ENCODE peak calls at places on chromosomes 6 and 20, in seven cellular contexts. One of them, this sample, is unnamed.

GRCh38 chr20:20594171-20594530 is 118.3 kb downstream of the RALGAPA2 start:
- DNase-seq in T-helper 1 cell: no peak
- DNase-seq in PC-9: no peak
- DNase-seq in esophagus squamous epithelium: no peak
- DNase-seq in NCI-H1092: no peak
- DNase-seq in AG08396: peak
- DNase-seq in RWPE1: peak
- DNase-seq in this sample: no peak

GRCh38 chr6:42805297-42805861 is 23.5 kb downstream of the BICRAL start:
- DNase-seq in esophagus squamous epithelium: no peak
- DNase-seq in PC-9: no peak
- DNase-seq in NCI-H1092: no peak
- DNase-seq in AG08396: no peak
- DNase-seq in RWPE1: no peak
- DNase-seq in T-helper 1 cell: no peak
- DNase-seq in this sample: no peak

GRCh38 chr6:73409395-73409794 is 14.8 kb downstream of the DDX43 start:
- DNase-seq in esophagus squamous epithelium: no peak
- DNase-seq in AG08396: no peak
- DNase-seq in RWPE1: no peak
- DNase-seq in PC-9: no peak
- DNase-seq in NCI-H1092: no peak
- DNase-seq in T-helper 1 cell: no peak
- DNase-seq in this sample: no peak

GRCh38 chr6:134217516-134218140 is 100.3 kb downstream of the SGK1 start:
- DNase-seq in AG08396: no peak
- DNase-seq in PC-9: no peak
- DNase-seq in RWPE1: no peak
- DNase-seq in T-helper 1 cell: no peak
- DNase-seq in esophagus squamous epithelium: no peak
- DNase-seq in NCI-H1092: no peak
- DNase-seq in this sample: no peak

GRCh38 chr6:30790734-30791383 is 46.5 kb upstream of the IER3 start:
- DNase-seq in NCI-H1092: no peak
- DNase-seq in AG08396: no peak
- DNase-seq in esophagus squamous epithelium: no peak
- DNase-seq in T-helper 1 cell: no peak
- DNase-seq in RWPE1: no peak
- DNase-seq in PC-9: no peak
- DNase-seq in this sample: no peak

GRCh38 chr6:53654745-53655240 is 10.8 kb downstream of the KLHL31 start:
- DNase-seq in RWPE1: no peak
- DNase-seq in NCI-H1092: no peak
- DNase-seq in esophagus squamous epithelium: no peak
- DNase-seq in AG08396: no peak
- DNase-seq in PC-9: no peak
- DNase-seq in T-helper 1 cell: no peak
- DNase-seq in this sample: no peak

GRCh38 chr6:51568771-51569170 is 518.6 kb downstream of the PKHD1 start:
- DNase-seq in esophagus squamous epithelium: no peak
- DNase-seq in RWPE1: peak
- DNase-seq in PC-9: no peak
- DNase-seq in AG08396: no peak
- DNase-seq in T-helper 1 cell: no peak
- DNase-seq in NCI-H1092: no peak
- DNase-seq in this sample: no peak

GRCh38 chr6:129104560-129104959 is 221.6 kb downstream of the LAMA2 start:
- DNase-seq in T-helper 1 cell: no peak
- DNase-seq in RWPE1: no peak
- DNase-seq in PC-9: no peak
- DNase-seq in AG08396: no peak
- DNase-seq in esophagus squamous epithelium: no peak
- DNase-seq in NCI-H1092: no peak
- DNase-seq in this sample: no peak

GRCh38 chr6:148746363-148747144 is at the start of gene UST:
- DNase-seq in NCI-H1092: peak
- DNase-seq in esophagus squamous epithelium: peak
- DNase-seq in AG08396: peak
- DNase-seq in T-helper 1 cell: peak
- DNase-seq in RWPE1: peak
- DNase-seq in PC-9: peak
- DNase-seq in this sample: no peak

GRCh38 chr6:14074723-14075503 is 42.7 kb upstream of the CD83 start:
- DNase-seq in NCI-H1092: no peak
- DNase-seq in T-helper 1 cell: no peak
- DNase-seq in AG08396: peak
- DNase-seq in RWPE1: peak
- DNase-seq in esophagus squamous epithelium: no peak
- DNase-seq in PC-9: no peak
- DNase-seq in this sample: peak

GRCh38 chr20:2822073-2822472 is 5.9 kb downstream of the TMEM239 start:
- DNase-seq in NCI-H1092: no peak
- DNase-seq in RWPE1: no peak
- DNase-seq in T-helper 1 cell: peak
- DNase-seq in PC-9: no peak
- DNase-seq in esophagus squamous epithelium: no peak
- DNase-seq in AG08396: no peak
- DNase-seq in this sample: no peak

GRCh38 chr6:167925011-167925410 is 72.5 kb upstream of the KIF25 start:
- DNase-seq in NCI-H1092: no peak
- DNase-seq in T-helper 1 cell: no peak
- DNase-seq in esophagus squamous epithelium: no peak
- DNase-seq in AG08396: peak
- DNase-seq in PC-9: no peak
- DNase-seq in RWPE1: no peak
- DNase-seq in this sample: no peak

GRCh38 chr6:15431762-15432495 is 186.1 kb downstream of the JARID2 start:
- DNase-seq in RWPE1: no peak
- DNase-seq in T-helper 1 cell: no peak
- DNase-seq in PC-9: peak
- DNase-seq in NCI-H1092: no peak
- DNase-seq in AG08396: no peak
- DNase-seq in esophagus squamous epithelium: no peak
- DNase-seq in this sample: no peak

GRCh38 chr6:118875672-118876071 is 18.3 kb upstream of the ASF1A start:
- DNase-seq in AG08396: no peak
- DNase-seq in T-helper 1 cell: no peak
- DNase-seq in PC-9: no peak
- DNase-seq in RWPE1: no peak
- DNase-seq in esophagus squamous epithelium: no peak
- DNase-seq in NCI-H1092: peak
- DNase-seq in this sample: peak

GRCh38 chr20:16381444-16381843 is 191.8 kb downstream of the KIF16B start:
- DNase-seq in PC-9: no peak
- DNase-seq in T-helper 1 cell: no peak
- DNase-seq in NCI-H1092: no peak
- DNase-seq in RWPE1: no peak
- DNase-seq in esophagus squamous epithelium: no peak
- DNase-seq in AG08396: no peak
- DNase-seq in this sample: no peak

GRCh38 chr20:20017852-20018245 is 687 bp downstream of the NAA20 start:
- DNase-seq in PC-9: no peak
- DNase-seq in RWPE1: peak
- DNase-seq in NCI-H1092: no peak
- DNase-seq in esophagus squamous epithelium: no peak
- DNase-seq in AG08396: no peak
- DNase-seq in T-helper 1 cell: no peak
- DNase-seq in this sample: no peak

GRCh38 chr6:102494808-102495207 is 1101.3 kb downstream of the GRIK2 start:
- DNase-seq in AG08396: no peak
- DNase-seq in esophagus squamous epithelium: no peak
- DNase-seq in RWPE1: no peak
- DNase-seq in NCI-H1092: no peak
- DNase-seq in T-helper 1 cell: no peak
- DNase-seq in PC-9: no peak
- DNase-seq in this sample: no peak

GRCh38 chr20:60138263-60139127 is 180.3 kb downstream of the CDH26 start:
- DNase-seq in esophagus squamous epithelium: no peak
- DNase-seq in AG08396: no peak
- DNase-seq in T-helper 1 cell: peak
- DNase-seq in PC-9: no peak
- DNase-seq in NCI-H1092: peak
- DNase-seq in RWPE1: peak
- DNase-seq in this sample: peak

GRCh38 chr6:46015119-46015968 is at the start of gene CLIC5:
- DNase-seq in RWPE1: no peak
- DNase-seq in esophagus squamous epithelium: no peak
- DNase-seq in T-helper 1 cell: peak
- DNase-seq in PC-9: peak
- DNase-seq in AG08396: peak
- DNase-seq in NCI-H1092: no peak
- DNase-seq in this sample: no peak

GRCh38 chr20:44467289-44467883 is 8.3 kb upstream of the TTPAL start:
- DNase-seq in AG08396: no peak
- DNase-seq in NCI-H1092: no peak
- DNase-seq in esophagus squamous epithelium: no peak
- DNase-seq in PC-9: no peak
- DNase-seq in RWPE1: no peak
- DNase-seq in T-helper 1 cell: no peak
- DNase-seq in this sample: no peak

GRCh38 chr6:110334425-110335158 is 23.6 kb downstream of the METTL24 start:
- DNase-seq in PC-9: no peak
- DNase-seq in NCI-H1092: no peak
- DNase-seq in RWPE1: no peak
- DNase-seq in T-helper 1 cell: no peak
- DNase-seq in esophagus squamous epithelium: no peak
- DNase-seq in AG08396: no peak
- DNase-seq in this sample: no peak

GRCh38 chr6:144840619-144841018 is 555.5 kb downstream of the UTRN start:
- DNase-seq in RWPE1: no peak
- DNase-seq in AG08396: no peak
- DNase-seq in esophagus squamous epithelium: no peak
- DNase-seq in PC-9: no peak
- DNase-seq in NCI-H1092: peak
- DNase-seq in T-helper 1 cell: no peak
- DNase-seq in this sample: no peak